ENCODE peak calls at places on chromosomes 2 and 18, in six cellular contexts. Q, Y, J, H, C and V are unnamed samples.

GRCh38 chr18:35076556-35076955 is 35.3 kb downstream of the MAPRE2 start:
- DNase-seq in Q (no peak), Y (peak), H (no peak), J (peak), C (peak), V (peak)

GRCh38 chr2:80322337-80322920 is 17.9 kb upstream of the LRRTM1 start:
- DNase-seq in J (no peak), Q (no peak), C (no peak), H (no peak), Y (no peak), V (no peak)

GRCh38 chr18:11591957-11592356 is 17.4 kb upstream of the SLC35G4 start:
- DNase-seq in H (no peak), J (no peak), Q (no peak), C (no peak), Y (no peak), V (no peak)

GRCh38 chr2:23500836-23501235 is 115.9 kb downstream of the KLHL29 start:
- DNase-seq in H (no peak), J (no peak), Q (peak), Y (no peak), C (no peak), V (no peak)

GRCh38 chr2:227717687-227718567 is at the start of gene SLC19A3:
- DNase-seq in J (peak), Y (peak), Q (peak), H (peak), C (no peak), V (peak)

GRCh38 chr2:176096243-176096985 is 3.2 kb upstream of the HOXD12 start:
- DNase-seq in Q (no peak), C (no peak), J (no peak), H (no peak), Y (no peak), V (no peak)

GRCh38 chr2:42249887-42250286 is 80.7 kb downstream of the EML4 start:
- DNase-seq in Y (peak), C (no peak), Q (no peak), H (no peak), J (no peak), V (no peak)

GRCh38 chr18:36127866-36128845 is 984 bp downstream of the SLC39A6 start:
- DNase-seq in H (no peak), Y (peak), Q (no peak), J (peak), C (no peak), V (no peak)

GRCh38 chr2:142045641-142046040 is 85.2 kb downstream of the LRP1B start:
- DNase-seq in Y (no peak), C (no peak), H (no peak), J (no peak), Q (no peak), V (no peak)

GRCh38 chr18:27541293-27541692 is 356.2 kb upstream of the CHST9 start:
- DNase-seq in J (no peak), C (no peak), H (no peak), Y (no peak), Q (no peak), V (no peak)

GRCh38 chr2:239881031-239881471 is 144.1 kb downstream of the NDUFA10 start:
- DNase-seq in Q (no peak), C (no peak), J (no peak), Y (no peak), H (no peak), V (no peak)

GRCh38 chr2:16330571-16331351 is 334.9 kb downstream of the CYRIA start:
- DNase-seq in C (no peak), Q (no peak), H (no peak), J (no peak), Y (peak), V (no peak)

GRCh38 chr2:120384486-120385354 is 38.8 kb downstream of the INHBB start:
- DNase-seq in C (no peak), Y (no peak), Q (peak), H (no peak), J (no peak), V (no peak)

GRCh38 chr2:33670392-33670937 is 71.4 kb upstream of the FAM98A start:
- DNase-seq in C (no peak), Y (no peak), J (no peak), Q (no peak), H (no peak), V (no peak)

GRCh38 chr2:190759749-190760213 is 110.9 kb downstream of the NAB1 start:
- DNase-seq in H (no peak), J (peak), C (peak), Q (no peak), Y (peak), V (peak)

GRCh38 chr2:29527947-29528346 is 393.4 kb downstream of the ALK start:
- DNase-seq in J (no peak), C (no peak), Y (no peak), Q (no peak), H (no peak), V (no peak)

DNA sequence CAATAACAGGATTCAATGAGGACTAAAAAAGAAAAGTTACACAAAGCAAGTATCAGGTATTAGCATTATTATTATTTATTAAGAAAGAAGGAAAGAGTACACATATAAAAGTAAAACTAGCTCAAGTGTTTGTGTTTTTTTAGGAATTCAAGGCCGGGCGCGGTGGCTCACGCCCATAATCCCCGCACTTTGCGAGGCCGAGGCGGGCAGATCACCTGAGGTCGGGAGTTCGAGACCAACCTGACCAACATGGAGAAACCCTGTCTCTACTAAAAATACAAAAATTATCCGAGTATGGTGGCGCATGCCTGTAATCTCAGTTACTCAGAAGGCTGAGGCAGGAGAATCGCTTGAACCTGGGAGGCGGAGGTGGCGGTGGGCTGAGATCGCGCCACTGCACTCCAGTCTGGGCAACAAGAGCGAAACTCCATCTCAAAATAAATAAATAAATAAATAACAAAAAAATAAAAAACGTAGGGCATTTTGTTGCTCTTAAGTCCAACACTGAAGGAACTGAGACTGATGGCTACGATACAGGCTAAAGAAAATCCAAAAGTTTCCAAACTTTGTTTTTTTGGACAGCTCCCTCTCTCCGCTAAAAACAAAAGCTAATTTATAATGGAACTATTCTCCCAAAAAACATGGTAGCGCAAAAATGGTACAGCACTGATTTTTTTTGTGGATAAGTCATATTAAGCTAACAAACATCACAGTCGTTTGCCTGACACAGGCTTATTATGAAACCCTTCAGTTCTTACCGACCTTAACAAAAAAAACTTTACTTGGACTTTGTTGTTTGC is 1.7 kb downstream of the TRAPPC8 start:
- DNase-seq in C (no peak), H (no peak), Q (no peak), Y (no peak), J (no peak), V (no peak)
- H3K4me3 ChIP-seq in C (peak), H (peak), Q (peak), Y (peak), J (peak), V (peak)

GRCh38 chr2:119156891-119157773 is 1.4 kb downstream of the C1QL2 start:
- DNase-seq in J (no peak), C (no peak), H (no peak), Y (no peak), Q (no peak), V (no peak)

GRCh38 chr2:119157850-119158511 is 570 bp downstream of the C1QL2 start:
- DNase-seq in C (no peak), Y (no peak), H (no peak), J (no peak), Q (no peak), V (no peak)

GRCh38 chr2:119160361-119160965 is 1.9 kb upstream of the C1QL2 start:
- DNase-seq in H (no peak), Y (no peak), J (peak), Q (no peak), C (no peak), V (no peak)

GRCh38 chr2:119156105-119156890 is 2.3 kb downstream of the C1QL2 start:
- DNase-seq in C (no peak), Y (no peak), J (no peak), H (no peak), Q (no peak), V (no peak)

GRCh38 chr2:119158563-119159347 is at the start of gene C1QL2:
- DNase-seq in H (no peak), Q (no peak), J (no peak), Y (no peak), C (no peak), V (no peak)
- TF ChIP-seq CTCF in H (no peak), Q (no peak), J (no peak), Y (no peak), C (no peak), V (no peak)

GRCh38 chr2:76387294-76387693 is 676.6 kb upstream of the GCFC2 start:
- DNase-seq in J (no peak), Y (no peak), Q (no peak), H (no peak), C (no peak), V (no peak)
- H3K4me3 ChIP-seq in J (no peak), Y (no peak), Q (no peak), H (no peak), C (no peak), V (no peak)

GRCh38 chr18:63062246-63062645 is 257.3 kb downstream of the BCL2 start:
- DNase-seq in Y (no peak), Q (no peak), C (no peak), J (peak), H (no peak), V (no peak)

GRCh38 chr18:63067939-63068338 is 251.6 kb downstream of the BCL2 start:
- DNase-seq in Y (no peak), C (no peak), Q (no peak), J (no peak), H (no peak), V (no peak)

GRCh38 chr18:63058521-63058920 is 261.0 kb downstream of the BCL2 start:
- DNase-seq in H (no peak), Y (no peak), C (no peak), J (no peak), Q (no peak), V (no peak)

GRCh38 chr18:63065172-63065571 is 254.4 kb downstream of the BCL2 start:
- DNase-seq in Y (no peak), Q (no peak), H (no peak), C (no peak), J (no peak), V (no peak)

GRCh38 chr18:63063171-63063570 is 256.4 kb downstream of the BCL2 start:
- DNase-seq in Y (peak), J (peak), Q (no peak), C (no peak), H (no peak), V (no peak)
- TF ChIP-seq CTCF in Y (no peak), J (no peak), Q (no peak), C (no peak), H (no peak), V (no peak)

GRCh38 chr18:74282359-74283254 is 9.2 kb downstream of the CYB5A start:
- DNase-seq in C (no peak), H (no peak), J (no peak), Q (no peak), Y (no peak), V (no peak)

GRCh38 chr18:74281639-74282358 is 10.0 kb downstream of the CYB5A start:
- DNase-seq in Y (no peak), Q (no peak), H (no peak), J (peak), C (no peak), V (no peak)

GRCh38 chr18:74283255-74283554 is 8.6 kb downstream of the CYB5A start:
- DNase-seq in H (no peak), Y (no peak), C (no peak), J (peak), Q (no peak), V (no peak)

GRCh38 chr18:74284501-74285004 is 7.2 kb downstream of the CYB5A start:
- DNase-seq in C (no peak), Q (no peak), J (no peak), Y (no peak), H (no peak), V (no peak)

GRCh38 chr18:74283646-74284045 is 8.1 kb downstream of the CYB5A start:
- DNase-seq in C (no peak), J (no peak), Y (no peak), H (no peak), Q (no peak), V (no peak)
- H3K4me3 ChIP-seq in C (no peak), J (no peak), Y (no peak), H (no peak), Q (no peak), V (no peak)

GRCh38 chr2:127695491-127696472 is 5.5 kb upstream of the SFT2D3 start:
- DNase-seq in H (no peak), Y (peak), Q (peak), J (peak), C (no peak), V (no peak)
- TF ChIP-seq CTCF in H (peak), Y (peak), Q (peak), J (peak), C (peak), V (peak)

GRCh38 chr18:10040287-10041011 is 126.6 kb downstream of the VAPA start:
- DNase-seq in J (peak), Y (peak), H (no peak), C (no peak), Q (no peak), V (no peak)
- H3K4me3 ChIP-seq in J (no peak), Y (no peak), H (no peak), C (no peak), Q (no peak), V (no peak)

DNA sequence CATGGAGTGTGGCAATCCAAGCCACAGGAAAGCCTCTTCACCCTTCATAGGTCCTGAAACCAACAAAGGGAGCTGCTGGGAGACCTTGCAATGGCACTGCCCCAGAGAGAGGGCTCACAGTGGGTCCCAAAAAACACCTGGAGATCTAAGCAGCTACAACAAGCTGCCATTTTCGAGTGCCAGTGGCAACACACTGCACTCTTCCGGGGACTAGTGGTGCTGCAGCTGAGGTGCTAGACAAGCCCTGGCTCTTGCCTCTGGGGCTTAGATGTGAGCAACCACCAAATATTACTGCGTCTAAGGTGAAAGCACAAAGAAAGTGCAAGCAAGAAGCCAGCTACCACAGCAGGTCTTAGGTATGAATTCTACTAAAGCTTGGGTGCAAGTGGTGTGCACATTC is 192.9 kb downstream of the NOL4 start:
- DNase-seq in J (peak), C (no peak), H (no peak), Q (no peak), Y (no peak), V (no peak)
- TF ChIP-seq CTCF in J (peak), C (peak), H (no peak), Q (no peak), Y (no peak), V (no peak)